ENCODE peak calls at places on chromosomes 7 and 10, in seven cellular contexts. W is AG10803, V is sigmoid colon, D is T-helper 9 cell, L is mesenteric fat pad, P is AG04449, C is RPMI7951. A is an unnamed sample.

GRCh38 chr10:124944982-124945381 is 3.1 kb downstream of the ZRANB1 start:
- DNase-seq in L (no peak), P (no peak), W (peak; percentile 86), V (no peak), D (no peak), C (no peak), A (no peak)

GRCh38 chr10:25441270-25441669 is 266.5 kb downstream of the GPR158 start:
- DNase-seq in L (no peak), C (no peak), D (no peak), V (no peak), W (no peak), P (no peak), A (no peak)

GRCh38 chr10:117537436-117537903 is 5.1 kb upstream of the EMX2 start:
- DNase-seq in V (no peak), W (no peak), L (no peak), P (no peak), C (no peak), D (no peak), A (no peak)

GRCh38 chr7:39746162-39746782 is 122.9 kb downstream of the RALA start:
- DNase-seq in W (peak; percentile 83), L (no peak), P (no peak), V (peak; percentile 85), C (peak; percentile 82), D (peak; percentile 47), A (peak; percentile 93)

GRCh38 chr7:139915864-139916716 is 87.0 kb downstream of the TBXAS1 start:
- DNase-seq in L (no peak), V (no peak), C (peak; percentile 99), P (peak; percentile 85), D (no peak), W (peak; percentile 96), A (no peak)

GRCh38 chr10:130301026-130301892 is 165.1 kb downstream of the GLRX3 start:
- DNase-seq in W (peak; percentile 76), C (no peak), P (no peak), L (no peak), V (no peak), D (peak; percentile 9), A (no peak)

GRCh38 chr10:60363187-60363586 is 26.5 kb downstream of the ANK3 start:
- DNase-seq in C (peak; percentile 7), W (no peak), L (no peak), V (no peak), P (no peak), D (no peak), A (no peak)

GRCh38 chr7:91265693-91266066 is 1.4 kb downstream of the FZD1 start:
- DNase-seq in L (no peak), W (no peak), C (no peak), D (no peak), P (no peak), V (peak; percentile 65), A (no peak)

GRCh38 chr7:2616387-2616966 is 15.3 kb upstream of the TTYH3 start:
- DNase-seq in P (no peak), V (no peak), W (no peak), D (no peak), L (no peak), C (no peak), A (no peak)

GRCh38 chr10:89263531-89263930 is 12.0 kb upstream of the LIPA start:
- DNase-seq in C (no peak), D (no peak), V (no peak), L (no peak), P (no peak), W (no peak), A (no peak)

GRCh38 chr10:5628798-5629788 is 37.3 kb downstream of the ASB13 start:
- DNase-seq in V (no peak), D (no peak), L (no peak), W (no peak), P (no peak), C (peak; percentile 62), A (no peak)

GRCh38 chr10:23157691-23158369 is 34.3 kb upstream of the PTF1A start:
- DNase-seq in V (no peak), P (no peak), W (peak; percentile 43), D (no peak), L (no peak), C (peak; percentile 40), A (peak; percentile 31)

GRCh38 chr7:151091003-151091402 is 4.7 kb downstream of the AGAP3 start:
- DNase-seq in P (no peak), W (no peak), C (no peak), L (no peak), D (no peak), V (no peak), A (no peak)

GRCh38 chr10:44723654-44724053 is 187.5 kb upstream of the TMEM72 start:
- DNase-seq in V (peak; percentile 76), P (no peak), D (no peak), W (peak; percentile 68), C (peak; percentile 92), L (no peak), A (no peak)

GRCh38 chr10:44977287-44978212 is 1.1 kb downstream of the DEPP1 start:
- DNase-seq in C (no peak), L (peak; percentile 88), P (no peak), W (no peak), D (no peak), V (peak; percentile 69), A (no peak)

GRCh38 chr10:118569882-118570252 is 25.6 kb downstream of the PRLHR start:
- DNase-seq in W (no peak), C (no peak), V (no peak), L (no peak), D (no peak), P (no peak), A (no peak)

GRCh38 chr7:153103219-153103618 is 343.7 kb downstream of the ACTR3B start:
- DNase-seq in P (no peak), V (no peak), C (no peak), D (no peak), W (no peak), L (no peak), A (no peak)